ENCODE peak calls at places on chromosomes 4 and X, in nine cellular contexts. S is activated T-helper 1 cell treated with anti-CD3 and anti-CD28 coated beads, Interleukin-12 subunit alpha, Interleukin-12 subunit beta, Interleukin-2, Interleukin-4 antibody, amounts not matched to agents 30 ng/mL and 10 ng/mL and 1 ng/mL, durations not matched to agents 14 hours and 24 hours and 36 hours; A is AG10803; W is NCI-H524; H is left lung; Y is endothelial cell; Z is K562; O is NCI-H1105 treated with DMSO at 0.1 percent for 48 hours; I is D341Med. E is an unnamed sample.

GRCh38 chrX:11197671-11198070 is 86.5 kb downstream of the HCCS start:
- DNase-seq in S (no peak), A (no peak), W (no peak), H (no peak), Y (no peak), Z (no peak), O (no peak), I (no peak), E (no peak)

GRCh38 chr4:76306882-76307669 is 543 bp downstream of the STBD1 start:
- DNase-seq in S (no peak), A (peak), W (peak), H (peak), Y (peak), Z (no peak), O (no peak), I (peak), E (peak)

GRCh38 chrX:12979630-12980015 is 4.7 kb downstream of the TMSB4X start:
- DNase-seq in S (no peak), A (no peak), W (no peak), H (no peak), Y (no peak), Z (no peak), O (no peak), I (no peak), E (no peak)

GRCh38 chr4:149161247-149161646 is 654.4 kb downstream of the IQCM start:
- DNase-seq in S (no peak), A (peak), W (no peak), H (no peak), Y (no peak), Z (no peak), O (no peak), I (no peak), E (no peak)

GRCh38 chr4:67522851-67523671 is 22.2 kb downstream of the CENPC start:
- DNase-seq in S (no peak), A (no peak), W (no peak), H (no peak), Y (no peak), Z (peak), O (no peak), I (no peak), E (no peak)

GRCh38 chrX:52346462-52347165 is 22.2 kb upstream of the XAGE2 start:
- DNase-seq in S (no peak), A (no peak), W (no peak), H (no peak), Y (no peak), Z (no peak), O (no peak), I (no peak), E (no peak)

GRCh38 chrX:68413254-68413653 is 20.0 kb downstream of the OPHN1 start:
- DNase-seq in S (no peak), A (no peak), W (no peak), H (no peak), Y (no peak), Z (no peak), O (no peak), I (no peak), E (no peak)

GRCh38 chrX:116873678-116874077 is 410.9 kb upstream of the CT83 start:
- DNase-seq in S (no peak), A (peak), W (no peak), H (no peak), Y (no peak), Z (no peak), O (no peak), I (no peak), E (no peak)

GRCh38 chr4:35541146-35541887 is 703.0 kb downstream of the ARAP2 start:
- DNase-seq in S (no peak), A (no peak), W (no peak), H (peak), Y (no peak), Z (no peak), O (no peak), I (no peak), E (no peak)

E was measured in left kidney.